ENCODE peak calls at places on chromosomes 6 and 20, in five cellular contexts. I is Calu3, A is GOT3, D is choroid plexus epithelial cell, L is GM04504. U is an unnamed sample.

GRCh38 chr6:33008944-33009861 is at the start of gene HLA-DOA:
- DNase-seq in I (peak), A (no peak), D (peak), L (no peak), U (no peak)

GRCh38 chr20:51460569-51461265 is 81.8 kb downstream of the NFATC2 start:
- DNase-seq in I (no peak), A (no peak), D (no peak), L (no peak), U (no peak)

GRCh38 chr20:54981181-54981580 is 505.8 kb downstream of the DOK5 start:
- DNase-seq in I (no peak), A (no peak), D (no peak), L (no peak), U (no peak)

GRCh38 chr6:132669690-132670291 is 10.8 kb upstream of the TAAR1 start:
- DNase-seq in I (no peak), A (no peak), D (peak), L (no peak), U (no peak)

GRCh38 chr6:127190552-127190951 is 72.1 kb downstream of the RSPO3 start:
- DNase-seq in I (no peak), A (no peak), D (peak), L (no peak), U (no peak)

GRCh38 chr6:12841619-12842018 is 125.1 kb downstream of the PHACTR1 start:
- DNase-seq in I (no peak), A (no peak), D (no peak), L (no peak), U (no peak)

GRCh38 chr6:157017022-157017421 is 239.8 kb downstream of the ARID1B start:
- DNase-seq in I (no peak), A (no peak), D (no peak), L (no peak), U (no peak)

GRCh38 chr6:4870821-4871494 is 94.8 kb downstream of the CDYL start:
- DNase-seq in I (no peak), A (no peak), D (peak), L (peak), U (no peak)

GRCh38 chr20:18750735-18751134 is 62.8 kb upstream of the SCP2D1 start:
- DNase-seq in I (no peak), A (no peak), D (no peak), L (no peak), U (no peak)

GRCh38 chr6:156889469-156889868 is 112.3 kb downstream of the ARID1B start:
- DNase-seq in I (no peak), A (no peak), D (no peak), L (no peak), U (no peak)

GRCh38 chr6:131894735-131895424 is 56.3 kb downstream of the CCN2 start:
- DNase-seq in I (no peak), A (no peak), D (peak), L (no peak), U (no peak)

GRCh38 chr20:57449398-57450354 is 58.5 kb downstream of the RBM38 start:
- DNase-seq in I (no peak), A (no peak), D (no peak), L (no peak), U (no peak)

GRCh38 chr20:50844430-50845100 is 49.7 kb downstream of the BCAS4 start:
- DNase-seq in I (peak), A (no peak), D (peak), L (no peak), U (no peak)

GRCh38 chr20:51918561-51918960 is 116.2 kb upstream of the SALL4 start:
- DNase-seq in I (no peak), A (no peak), D (no peak), L (no peak), U (no peak)

GRCh38 chr20:63686492-63687321 is 9.7 kb upstream of the TNFRSF6B start:
- DNase-seq in I (peak), A (no peak), D (peak), L (peak), U (no peak)

GRCh38 chr6:33392168-33392947 is 735 bp downstream of the KIFC1 start:
- DNase-seq in I (no peak), A (no peak), D (no peak), L (no peak), U (no peak)

GRCh38 chr20:21265457-21266190 is 37.5 kb upstream of the XRN2 start:
- DNase-seq in I (no peak), A (no peak), D (no peak), L (no peak), U (no peak)

GRCh38 chr20:37567671-37568588 is 40.3 kb upstream of the BLCAP start:
- DNase-seq in I (no peak), A (no peak), D (peak), L (no peak), U (no peak)